ENCODE peak calls at places on chromosomes 16 and 17, in six cellular contexts. One of them, this sample, is unnamed.
A peak's percentile ranks its signal among the peaks of the same experiment; 100 is the strongest.

GRCh38 chr16:46855389-46855788 is 24.4 kb upstream of the C16orf87 start:
- DNase-seq in lung: no peak
- DNase-seq in tibial nerve: no peak
- DNase-seq in AG04449: no peak
- DNase-seq in AG04450: no peak
- DNase-seq in body of pancreas: no peak
- DNase-seq in this sample: no peak

GRCh38 chr16:49405123-49405522 is 31.5 kb downstream of the C16orf78 start:
- DNase-seq in lung: no peak
- DNase-seq in body of pancreas: no peak
- DNase-seq in tibial nerve: no peak
- DNase-seq in AG04449: no peak
- DNase-seq in AG04450: no peak
- DNase-seq in this sample: no peak

GRCh38 chr16:705748-706188 is at the start of gene FBXL16:
- DNase-seq in AG04450: no peak
- DNase-seq in lung: no peak
- DNase-seq in tibial nerve: no peak
- DNase-seq in body of pancreas: no peak
- DNase-seq in AG04449: no peak
- DNase-seq in this sample: no peak

GRCh38 chr17:28725660-28726395 is at the start of gene TLCD1:
- DNase-seq in body of pancreas: peak; percentile 76
- DNase-seq in lung: peak; percentile 79
- DNase-seq in AG04449: no peak
- DNase-seq in tibial nerve: no peak
- DNase-seq in AG04450: no peak
- DNase-seq in this sample: peak; percentile 69

GRCh38 chr17:80384078-80384960 is 30.6 kb upstream of the ENDOV start:
- DNase-seq in tibial nerve: no peak
- DNase-seq in lung: no peak
- DNase-seq in body of pancreas: no peak
- DNase-seq in AG04449: no peak
- DNase-seq in AG04450: no peak
- DNase-seq in this sample: no peak

GRCh38 chr17:44599298-44600175 is 42.3 kb downstream of the FZD2 start:
- DNase-seq in tibial nerve: peak; percentile 66
- DNase-seq in AG04450: peak; percentile 89
- DNase-seq in lung: peak; percentile 69
- DNase-seq in AG04449: peak; percentile 38
- DNase-seq in body of pancreas: peak; percentile 20
- DNase-seq in this sample: peak; percentile 98

GRCh38 chr17:76658387-76658705 is 14.8 kb upstream of the ST6GALNAC1 start:
- DNase-seq in body of pancreas: no peak
- DNase-seq in tibial nerve: no peak
- DNase-seq in lung: no peak
- DNase-seq in AG04449: no peak
- DNase-seq in AG04450: no peak
- DNase-seq in this sample: no peak

GRCh38 chr17:28381141-28381825 is 9.8 kb downstream of the SARM1 start:
- DNase-seq in AG04450: no peak
- DNase-seq in body of pancreas: no peak
- DNase-seq in AG04449: no peak
- DNase-seq in tibial nerve: no peak
- DNase-seq in lung: peak; percentile 54
- DNase-seq in this sample: no peak

GRCh38 chr16:9225527-9226316 is 134.3 kb downstream of the HAPSTR1 start:
- DNase-seq in lung: no peak
- DNase-seq in body of pancreas: no peak
- DNase-seq in AG04450: no peak
- DNase-seq in AG04449: no peak
- DNase-seq in tibial nerve: no peak
- DNase-seq in this sample: no peak

GRCh38 chr16:29662729-29663019 is 373 bp upstream of the SPN start:
- DNase-seq in body of pancreas: no peak
- DNase-seq in AG04450: no peak
- DNase-seq in AG04449: no peak
- DNase-seq in tibial nerve: no peak
- DNase-seq in lung: no peak
- DNase-seq in this sample: no peak

GRCh38 chr16:50235581-50235980 is 30.8 kb upstream of the ADCY7 start:
- DNase-seq in body of pancreas: no peak
- DNase-seq in AG04449: no peak
- DNase-seq in lung: no peak
- DNase-seq in AG04450: no peak
- DNase-seq in tibial nerve: no peak
- DNase-seq in this sample: peak; percentile 56

GRCh38 chr17:77376795-77377751 is 236.3 kb downstream of the SEC14L1 start:
- DNase-seq in AG04449: no peak
- DNase-seq in tibial nerve: no peak
- DNase-seq in AG04450: peak; percentile 79
- DNase-seq in body of pancreas: peak; percentile 88
- DNase-seq in lung: peak; percentile 57
- DNase-seq in this sample: no peak

GRCh38 chr16:64165368-64165767 is 956.5 kb downstream of the CDH11 start:
- DNase-seq in lung: no peak
- DNase-seq in AG04449: no peak
- DNase-seq in AG04450: no peak
- DNase-seq in body of pancreas: no peak
- DNase-seq in tibial nerve: no peak
- DNase-seq in this sample: no peak

DNA sequence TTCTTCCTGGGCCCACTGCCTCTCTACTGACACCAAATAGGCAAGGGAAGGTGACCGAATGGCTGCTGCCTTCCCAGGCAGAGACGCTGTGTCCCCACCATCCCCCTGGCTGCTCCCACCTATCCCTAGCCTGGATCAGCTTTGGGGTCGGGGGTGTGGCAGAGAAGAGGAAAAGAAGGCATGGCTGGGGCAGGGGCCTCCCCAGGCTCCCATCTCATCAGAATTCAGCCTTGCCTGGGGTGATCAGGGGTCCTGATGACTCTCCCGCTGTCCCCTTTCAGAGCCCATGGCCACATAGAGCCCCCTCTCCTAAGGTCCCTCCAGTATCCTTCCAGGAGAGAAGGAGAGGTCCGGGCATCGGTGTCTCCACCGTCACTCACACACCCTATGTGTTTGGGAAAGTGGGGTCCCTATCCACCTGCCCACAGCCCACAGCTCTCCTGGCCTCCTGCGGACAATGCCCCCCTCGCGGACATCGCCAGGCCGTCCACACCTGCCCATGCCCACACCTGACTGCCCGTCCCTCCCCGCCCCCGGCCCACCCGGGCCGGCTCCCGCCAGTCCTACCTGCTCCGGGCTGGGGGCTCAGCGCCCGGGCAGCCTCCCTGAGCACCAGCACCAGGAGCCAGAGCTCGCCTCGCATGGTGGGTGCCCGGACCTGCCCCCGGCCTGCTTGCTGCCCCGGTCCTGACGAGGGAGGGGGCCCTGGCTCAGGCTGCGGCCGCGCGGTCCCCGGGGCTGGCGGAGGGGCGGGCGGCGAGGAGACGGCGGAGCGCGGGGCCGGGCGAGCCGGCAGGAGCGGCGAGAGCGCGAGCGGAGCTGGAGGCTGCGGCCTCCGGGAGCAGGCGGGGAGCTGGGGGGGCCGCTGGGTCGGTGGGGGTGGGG is at the start of gene PLXDC1:
- DNase-seq in body of pancreas: no peak
- DNase-seq in tibial nerve: no peak
- DNase-seq in AG04450: no peak
- DNase-seq in AG04449: no peak
- DNase-seq in lung: no peak
- DNase-seq in this sample: no peak
- H3K4me3 ChIP-seq in body of pancreas: no peak within 1 kb of the TSS
- H3K4me3 ChIP-seq in tibial nerve: peak within 1 kb of the TSS; percentile 62
- H3K4me3 ChIP-seq in AG04450: peak within 1 kb of the TSS; percentile 46
- H3K4me3 ChIP-seq in AG04449: peak within 1 kb of the TSS; percentile 96
- H3K4me3 ChIP-seq in lung: peak within 1 kb of the TSS; percentile 16
- H3K4me3 ChIP-seq in this sample: peak within 1 kb of the TSS; percentile 72

GRCh38 chr17:35991075-35991474 is 4.5 kb upstream of the CCL14 start:
- DNase-seq in body of pancreas: no peak
- DNase-seq in AG04450: no peak
- DNase-seq in lung: no peak
- DNase-seq in tibial nerve: no peak
- DNase-seq in AG04449: no peak
- DNase-seq in this sample: no peak
- TF ChIP-seq CTCF in body of pancreas: no peak
- TF ChIP-seq CTCF in AG04450: no peak
- TF ChIP-seq CTCF in lung: no peak
- TF ChIP-seq CTCF in tibial nerve: no peak
- TF ChIP-seq CTCF in AG04449: no peak
- TF ChIP-seq CTCF in this sample: no peak

GRCh38 chr17:42647778-42648177 is 11.3 kb upstream of the TUBG2 start:
- DNase-seq in lung: no peak
- DNase-seq in tibial nerve: no peak
- DNase-seq in AG04450: no peak
- DNase-seq in body of pancreas: no peak
- DNase-seq in AG04449: no peak
- DNase-seq in this sample: no peak

GRCh38 chr17:42655528-42655927 is 3.6 kb upstream of the TUBG2 start:
- DNase-seq in AG04450: no peak
- DNase-seq in body of pancreas: no peak
- DNase-seq in tibial nerve: no peak
- DNase-seq in AG04449: no peak
- DNase-seq in lung: no peak
- DNase-seq in this sample: peak; percentile 76

GRCh38 chr17:42657824-42658588 is 1.1 kb upstream of the TUBG2 start:
- DNase-seq in AG04449: no peak
- DNase-seq in tibial nerve: no peak
- DNase-seq in AG04450: no peak
- DNase-seq in lung: no peak
- DNase-seq in body of pancreas: no peak
- DNase-seq in this sample: no peak

GRCh38 chr17:42651392-42651791 is 7.7 kb upstream of the TUBG2 start:
- DNase-seq in AG04450: no peak
- DNase-seq in lung: no peak
- DNase-seq in AG04449: no peak
- DNase-seq in tibial nerve: no peak
- DNase-seq in body of pancreas: no peak
- DNase-seq in this sample: no peak

DNA sequence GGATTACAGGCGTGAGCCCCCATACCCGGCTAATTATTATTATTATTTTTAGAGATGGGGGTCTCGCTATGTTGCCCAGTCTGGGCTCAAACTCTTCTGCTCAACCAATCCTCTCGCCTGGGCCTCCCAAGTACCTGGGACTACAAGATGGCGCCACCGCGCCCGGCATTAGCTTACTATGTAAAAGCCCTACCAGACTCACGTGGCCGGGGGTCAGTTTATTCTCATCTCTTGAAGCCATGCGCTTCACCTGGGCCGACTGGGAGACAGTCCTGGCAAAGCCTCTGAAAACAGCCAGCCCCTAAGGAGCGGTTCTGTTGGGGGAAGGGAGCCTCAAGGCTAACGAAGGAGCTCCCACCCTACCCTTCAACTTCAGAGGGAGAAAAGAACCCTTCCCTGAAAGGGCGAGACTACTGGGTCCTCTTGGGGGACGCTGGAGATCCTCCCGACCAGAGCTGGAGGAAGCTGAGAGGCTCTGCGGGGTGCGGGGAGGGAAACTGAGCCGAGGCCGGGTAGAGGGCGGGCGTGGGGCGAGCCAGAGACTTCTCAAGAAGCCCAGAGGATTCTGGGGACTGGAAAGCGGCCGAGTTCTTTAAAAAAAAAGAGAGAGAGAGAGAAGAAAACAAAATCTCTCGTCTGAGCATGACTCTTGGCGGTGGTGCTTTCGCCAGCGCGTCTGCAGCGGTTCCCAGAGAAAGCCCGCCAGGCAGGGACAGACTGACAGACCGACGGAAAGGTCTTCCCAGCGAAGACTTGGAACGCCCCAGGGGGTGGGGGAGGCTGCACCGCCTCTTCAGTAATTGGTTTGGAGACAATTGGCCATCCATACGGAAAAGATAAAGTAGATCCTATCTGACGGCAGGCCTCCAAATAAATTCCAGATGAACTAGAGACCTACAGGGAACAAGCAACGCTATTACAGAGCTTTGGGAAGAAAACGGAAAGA is 5.6 kb upstream of the TUBG2 start:
- DNase-seq in body of pancreas: peak; percentile 78
- DNase-seq in tibial nerve: peak; percentile 61
- DNase-seq in AG04449: no peak
- DNase-seq in AG04450: no peak
- DNase-seq in lung: no peak
- DNase-seq in this sample: peak; percentile 73
- H3K4me3 ChIP-seq in body of pancreas: no peak overlapping the region
- H3K4me3 ChIP-seq in tibial nerve: peak overlapping the region; percentile 29
- H3K4me3 ChIP-seq in AG04449: peak overlapping the region; percentile 41
- H3K4me3 ChIP-seq in AG04450: peak overlapping the region; percentile 22
- H3K4me3 ChIP-seq in lung: no peak overlapping the region
- H3K4me3 ChIP-seq in this sample: peak overlapping the region; percentile 27

GRCh38 chr16:25109643-25110042 is 1.9 kb upstream of the LCMT1 start:
- DNase-seq in lung: peak; percentile 48
- DNase-seq in AG04450: peak; percentile 91
- DNase-seq in AG04449: peak; percentile 89
- DNase-seq in tibial nerve: peak; percentile 36
- DNase-seq in body of pancreas: peak; percentile 30
- DNase-seq in this sample: peak; percentile 92

GRCh38 chr16:25110392-25110947 is 1.1 kb upstream of the LCMT1 start:
- DNase-seq in AG04450: no peak
- DNase-seq in body of pancreas: no peak
- DNase-seq in tibial nerve: no peak
- DNase-seq in lung: no peak
- DNase-seq in AG04449: no peak
- DNase-seq in this sample: no peak

GRCh38 chr16:25108054-25108453 is 3.5 kb upstream of the LCMT1 start:
- DNase-seq in AG04449: no peak
- DNase-seq in lung: no peak
- DNase-seq in body of pancreas: no peak
- DNase-seq in tibial nerve: no peak
- DNase-seq in AG04450: no peak
- DNase-seq in this sample: no peak

GRCh38 chr16:25107466-25107792 is 4.1 kb upstream of the LCMT1 start:
- DNase-seq in lung: no peak
- DNase-seq in tibial nerve: no peak
- DNase-seq in AG04449: no peak
- DNase-seq in body of pancreas: no peak
- DNase-seq in AG04450: no peak
- DNase-seq in this sample: no peak

DNA sequence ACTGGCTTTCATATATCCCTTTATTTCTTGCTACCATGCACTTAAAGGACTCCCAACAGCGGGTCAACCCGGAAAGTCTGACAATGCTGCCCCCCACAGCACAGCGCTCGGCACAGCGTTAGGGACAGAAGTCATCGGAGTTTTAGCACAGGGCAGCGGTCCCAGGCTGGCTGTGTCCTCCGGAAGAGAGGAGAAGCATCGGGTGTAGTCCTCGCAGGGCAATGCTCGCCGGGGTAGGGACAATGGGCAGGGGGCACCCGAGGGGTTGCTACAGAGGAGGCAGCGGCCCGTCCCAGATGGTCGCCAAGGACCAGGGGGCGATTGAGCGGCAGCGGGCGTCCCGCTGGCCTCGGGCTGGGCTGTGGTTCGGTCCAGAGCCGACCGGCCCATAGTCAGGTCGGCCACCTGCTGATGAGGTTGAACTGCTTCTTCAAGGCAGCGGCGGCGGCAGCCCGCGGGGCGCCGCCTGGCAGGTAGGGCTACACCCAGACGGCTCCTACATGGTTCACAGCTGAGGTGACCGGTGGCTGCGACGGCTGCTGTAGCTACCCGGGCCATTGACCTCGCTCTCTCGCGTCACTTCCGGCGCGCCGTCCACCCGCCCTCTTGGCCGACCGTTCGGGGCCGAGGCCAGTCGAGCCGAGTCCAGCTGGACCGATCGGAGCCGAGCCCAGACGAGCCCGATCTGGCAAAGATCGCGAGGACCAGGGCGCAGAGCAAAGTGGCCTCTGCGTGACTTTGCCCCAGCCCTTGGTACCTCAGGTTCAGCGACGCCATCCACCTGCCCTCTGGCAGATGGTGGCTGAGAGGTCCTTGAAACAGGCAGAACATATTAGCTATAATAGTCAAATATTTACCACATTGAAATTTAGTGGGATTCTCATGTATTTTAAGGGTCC is 4.7 kb upstream of the LCMT1 start:
- DNase-seq in AG04450: peak; percentile 45
- DNase-seq in tibial nerve: peak; percentile 90
- DNase-seq in body of pancreas: peak; percentile 98
- DNase-seq in AG04449: no peak
- DNase-seq in lung: peak; percentile 96
- DNase-seq in this sample: peak; percentile 85
- TF ChIP-seq CTCF in AG04450: no peak
- TF ChIP-seq CTCF in tibial nerve: peak; percentile 25
- TF ChIP-seq CTCF in body of pancreas: no peak
- TF ChIP-seq CTCF in AG04449: peak; percentile 7
- TF ChIP-seq CTCF in lung: peak; percentile 11
- TF ChIP-seq CTCF in this sample: peak; percentile 16

This sample was measured in astrocyte of the spinal cord.